ENCODE peak calls at places on chromosomes 1 and 21, in five cellular contexts. F is H7, A is pancreas, Z is prostate gland, L is bronchial epithelial cell. H is an unnamed sample.

GRCh38 chr1:236141447-236142357 is 637 bp upstream of the GPR137B start:
- DNase-seq in F (peak; percentile 96), A (no peak), L (peak; percentile 23), Z (no peak), H (peak; percentile 51)

GRCh38 chr1:10522324-10522860 is 47.6 kb downstream of the PEX14 start:
- DNase-seq in F (no peak), Z (no peak), L (no peak), A (no peak), H (no peak)

GRCh38 chr21:33948096-33948950 is 32.7 kb upstream of the ATP5PO start:
- DNase-seq in Z (peak; percentile 71), L (no peak), F (peak; percentile 62), A (peak; percentile 43), H (peak; percentile 70)

GRCh38 chr1:68347415-68347814 is 102.3 kb downstream of the RPE65 start:
- DNase-seq in F (no peak), L (no peak), Z (no peak), A (no peak), H (no peak)

GRCh38 chr1:200428482-200429205 is 18.8 kb upstream of the ZNF281 start:
- DNase-seq in L (peak; percentile 19), A (no peak), Z (no peak), F (no peak), H (no peak)

GRCh38 chr1:83641206-83641658 is 357.7 kb downstream of the TTLL7 start:
- DNase-seq in Z (no peak), A (no peak), L (peak; percentile 13), F (peak; percentile 34), H (peak; percentile 14)

GRCh38 chr1:3359346-3360157 is 94.9 kb upstream of the ARHGEF16 start:
- DNase-seq in L (no peak), F (no peak), A (no peak), Z (peak; percentile 80), H (no peak)

GRCh38 chr1:179017383-179018326 is 8.0 kb upstream of the FAM20B start:
- DNase-seq in L (peak; percentile 67), F (no peak), Z (no peak), A (no peak), H (peak; percentile 36)

GRCh38 chr1:69737527-69738176 is 169.9 kb downstream of the LRRC7 start:
- DNase-seq in A (peak; percentile 9), Z (peak; percentile 15), F (peak; percentile 9), L (peak; percentile 69), H (no peak)

GRCh38 chr21:23936224-23936623 is 1671.1 kb downstream of the MRPL39 start:
- DNase-seq in L (no peak), F (peak; percentile 59), Z (no peak), A (no peak), H (peak; percentile 9)

GRCh38 chr1:210233216-210233494 is 559 bp downstream of the SERTAD4 start:
- DNase-seq in L (no peak), F (no peak), A (peak; percentile 6), Z (no peak), H (no peak)

GRCh38 chr1:210232524-210233215 is at the start of gene SERTAD4:
- DNase-seq in F (peak; percentile 75), Z (peak; percentile 83), L (peak; percentile 86), A (peak; percentile 7), H (peak; percentile 47)

GRCh38 chr1:210235363-210236053 is 2.9 kb downstream of the SERTAD4 start:
- DNase-seq in L (no peak), F (no peak), Z (no peak), A (no peak), H (no peak)

GRCh38 chr1:210233495-210234253 is 1.1 kb downstream of the SERTAD4 start:
- DNase-seq in A (peak; percentile 26), F (peak; percentile 83), Z (peak; percentile 45), L (peak; percentile 64), H (peak; percentile 81)

DNA sequence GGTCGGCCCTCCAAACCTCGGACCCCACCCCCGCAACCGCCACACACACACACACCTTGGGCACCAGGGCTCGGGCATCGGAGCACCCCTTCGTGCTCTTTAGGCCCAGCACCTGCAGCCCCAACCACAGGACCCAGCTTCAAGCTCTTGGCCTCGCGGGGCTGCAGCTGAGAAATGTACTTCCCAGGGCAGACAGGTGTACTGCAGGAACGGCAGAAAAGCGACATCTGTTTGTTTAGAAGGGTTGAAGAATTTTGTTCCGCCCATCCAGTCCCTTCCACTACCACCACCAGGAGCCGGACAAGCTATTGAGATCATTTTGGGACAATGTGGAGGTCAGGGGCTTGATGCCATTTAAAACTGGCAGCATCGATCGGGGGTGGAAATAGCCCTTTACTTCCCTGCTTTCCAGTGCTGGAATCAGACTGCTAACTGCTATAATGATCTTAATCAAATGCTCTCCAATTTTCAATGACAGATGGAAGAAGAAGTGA is 1.7 kb downstream of the SERTAD4 start:
- DNase-seq in L (no peak), A (peak; percentile 8), F (no peak), Z (no peak), H (no peak)
- H3K27me3 ChIP-seq in L (no peaks in the 10 kb centered on the region), A (no peaks in the 10 kb centered on the region), F (peaks cover 42% of the 10 kb centered on the region), Z (no peaks in the 10 kb centered on the region), H (peaks cover 47% of the 10 kb centered on the region)

GRCh38 chr1:38779491-38779890 is 80.1 kb downstream of the RRAGC start:
- DNase-seq in F (no peak), Z (no peak), L (no peak), A (no peak), H (no peak)
- H3K27me3 ChIP-seq in F (no peaks in the 10 kb centered on the region), Z (peaks cover 11% of the 10 kb centered on the region), L (peaks cover 10% of the 10 kb centered on the region), A (no peaks in the 10 kb centered on the region), H (peaks cover 22% of the 10 kb centered on the region)

GRCh38 chr1:38829368-38829767 is 30.2 kb downstream of the RRAGC start:
- DNase-seq in F (no peak), Z (no peak), L (no peak), A (no peak), H (no peak)

GRCh38 chr1:38826262-38826661 is 33.3 kb downstream of the RRAGC start:
- DNase-seq in A (no peak), L (peak; percentile 14), Z (no peak), F (no peak), H (no peak)

GRCh38 chr1:38826886-38827285 is 32.7 kb downstream of the RRAGC start:
- DNase-seq in F (no peak), L (no peak), Z (no peak), A (no peak), H (no peak)

GRCh38 chr1:38831753-38832734 is 27.5 kb downstream of the RRAGC start:
- DNase-seq in Z (no peak), F (no peak), A (no peak), L (peak; percentile 17), H (no peak)

DNA sequence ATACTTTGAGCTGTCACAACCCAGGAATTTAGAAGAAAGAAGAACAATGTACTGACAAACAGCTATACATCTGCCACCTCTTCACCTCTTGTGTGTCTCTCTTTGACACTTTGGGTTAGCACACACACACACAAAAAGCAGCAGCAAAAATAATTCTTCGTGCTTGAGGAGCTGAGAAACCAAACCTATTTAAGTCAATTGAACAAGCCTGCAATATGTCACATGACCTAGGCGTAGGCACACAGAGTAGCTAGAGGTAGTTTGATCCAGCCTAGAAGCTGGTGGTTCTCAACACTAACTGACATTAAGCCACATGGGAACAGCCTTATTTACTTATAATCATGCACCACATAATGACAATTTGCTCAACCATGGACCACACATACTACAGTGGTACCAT is 32.3 kb downstream of the RRAGC start:
- DNase-seq in A (no peak), Z (no peak), F (no peak), L (no peak), H (no peak)
- H3K27me3 ChIP-seq in A (peaks cover 7% of the 10 kb centered on the region), Z (no peaks in the 10 kb centered on the region), F (peaks cover 2% of the 10 kb centered on the region), L (peaks cover 7% of the 10 kb centered on the region), H (peaks cover 4% of the 10 kb centered on the region)

GRCh38 chr1:5738911-5739462 is 253.2 kb downstream of the NPHP4 start:
- DNase-seq in A (no peak), Z (no peak), L (no peak), F (no peak), H (no peak)

GRCh38 chr1:5734414-5734813 is 257.8 kb downstream of the NPHP4 start:
- DNase-seq in Z (no peak), A (no peak), L (no peak), F (no peak), H (no peak)

GRCh38 chr1:5734996-5735395 is 257.2 kb downstream of the NPHP4 start:
- DNase-seq in F (no peak), Z (no peak), L (no peak), A (no peak), H (no peak)

GRCh38 chr1:5739561-5740078 is 252.6 kb downstream of the NPHP4 start:
- DNase-seq in A (no peak), F (no peak), Z (no peak), L (no peak), H (no peak)

GRCh38 chr1:5737081-5737480 is 255.1 kb downstream of the NPHP4 start:
- DNase-seq in A (no peak), Z (no peak), F (no peak), L (no peak), H (no peak)
- H3K27me3 ChIP-seq in A (no peaks in the 10 kb centered on the region), Z (no peaks in the 10 kb centered on the region), F (no peaks in the 10 kb centered on the region), L (no peaks in the 10 kb centered on the region), H (no peaks in the 10 kb centered on the region)

GRCh38 chr1:9198538-9199361 is 35.8 kb upstream of the H6PD start:
- DNase-seq in Z (no peak), A (no peak), F (peak; percentile 91), L (no peak), H (no peak)

GRCh38 chr1:9202240-9202870 is 32.2 kb upstream of the H6PD start:
- DNase-seq in Z (no peak), L (no peak), A (no peak), F (no peak), H (no peak)

GRCh38 chr1:9201421-9202239 is 32.9 kb upstream of the H6PD start:
- DNase-seq in L (peak; percentile 32), Z (no peak), A (no peak), F (no peak), H (peak; percentile 74)

GRCh38 chr1:9197186-9198099 is 37.1 kb upstream of the H6PD start:
- DNase-seq in Z (no peak), L (no peak), A (no peak), F (no peak), H (no peak)

GRCh38 chr1:9200441-9200840 is 34.1 kb upstream of the H6PD start:
- DNase-seq in F (no peak), A (no peak), L (peak; percentile 73), Z (no peak), H (no peak)
- H3K27me3 ChIP-seq in F (peaks cover 77% of the 10 kb centered on the region), A (no peaks in the 10 kb centered on the region), L (peaks cover 19% of the 10 kb centered on the region), Z (peaks cover 5% of the 10 kb centered on the region), H (no peaks in the 10 kb centered on the region)

DNA sequence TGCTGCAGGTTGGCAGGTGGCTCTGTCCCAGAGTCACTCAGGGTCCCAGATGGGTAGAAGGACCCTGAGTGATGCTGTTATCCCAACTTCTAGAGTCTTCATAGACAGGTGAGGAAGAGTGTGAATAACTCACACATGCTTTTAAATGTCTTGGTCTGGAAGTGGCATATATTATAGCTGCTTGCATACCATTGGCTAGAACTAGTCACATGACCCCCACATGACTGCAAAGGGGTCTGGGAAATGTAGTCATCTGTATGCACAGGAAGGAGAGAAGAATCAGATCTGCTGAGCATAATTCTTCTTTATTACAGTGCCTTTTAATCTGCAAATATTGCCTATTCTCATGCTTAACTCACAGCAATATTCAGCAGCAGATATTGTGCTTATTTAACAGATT is 28.2 kb upstream of the KLHDC7A start:
- DNase-seq in Z (no peak), L (peak; percentile 19), A (no peak), F (peak; percentile 68), H (no peak)
- H3K27me3 ChIP-seq in Z (no peaks in the 10 kb centered on the region), L (no peaks in the 10 kb centered on the region), A (no peaks in the 10 kb centered on the region), F (no peaks in the 10 kb centered on the region), H (peaks cover 11% of the 10 kb centered on the region)

GRCh38 chr1:20483833-20484525 is 2.0 kb downstream of the CAMK2N1 start:
- DNase-seq in Z (no peak), A (no peak), F (peak; percentile 86), L (no peak), H (no peak)
- H3K27me3 ChIP-seq in Z (no peaks in the 10 kb centered on the region), A (peaks cover 3% of the 10 kb centered on the region), F (peaks cover 74% of the 10 kb centered on the region), L (no peaks in the 10 kb centered on the region), H (no peaks in the 10 kb centered on the region)

GRCh38 chr1:17281775-17282181 is 26.2 kb upstream of the PADI4 start:
- DNase-seq in Z (no peak), A (no peak), L (no peak), F (no peak), H (no peak)
- H3K27me3 ChIP-seq in Z (no peaks in the 10 kb centered on the region), A (no peaks in the 10 kb centered on the region), L (no peaks in the 10 kb centered on the region), F (no peaks in the 10 kb centered on the region), H (no peaks in the 10 kb centered on the region)

H was measured in MG63.